ENCODE peak calls at places on chromosomes 3 and 15, in seven cellular contexts. K, O, R, Q, D, P and Y are unnamed samples.

GRCh38 chr15:51366911-51367310 is 25.5 kb downstream of the GLDN start:
- DNase-seq in R (no peak), D (no peak), Q (no peak), O (no peak), K (no peak), P (no peak), Y (no peak)

GRCh38 chr3:50299929-50300680 is 900 bp upstream of the HYAL3 start:
- DNase-seq in R (no peak), D (peak; percentile 48), O (no peak), Q (no peak), K (no peak), P (no peak), Y (no peak)

GRCh38 chr3:124322309-124322880 is 330.5 kb upstream of the ROPN1 start:
- DNase-seq in P (no peak), K (no peak), Q (no peak), R (no peak), D (no peak), O (no peak), Y (no peak)

GRCh38 chr3:59809750-59810444 is 760.1 kb upstream of the CFAP20DC start:
- DNase-seq in P (no peak), D (no peak), Q (no peak), K (no peak), O (no peak), R (peak; percentile 58), Y (peak; percentile 8)

GRCh38 chr3:12719541-12719940 is 39.5 kb downstream of the TMEM40 start:
- DNase-seq in R (no peak), O (no peak), D (no peak), Q (no peak), K (no peak), P (no peak), Y (no peak)

GRCh38 chr3:167835359-167835758 is 99.8 kb downstream of the SERPINI1 start:
- DNase-seq in K (no peak), R (no peak), Q (no peak), O (no peak), P (no peak), D (no peak), Y (no peak)

GRCh38 chr15:51260262-51260661 is 78.1 kb downstream of the CYP19A1 start:
- DNase-seq in D (no peak), K (no peak), Q (no peak), O (no peak), R (peak; percentile 61), P (no peak), Y (no peak)

GRCh38 chr3:52446631-52447511 is 2.0 kb upstream of the SEMA3G start:
- DNase-seq in D (peak; percentile 75), R (peak; percentile 88), K (peak; percentile 63), O (peak; percentile 52), Q (peak; percentile 75), P (peak; percentile 16), Y (peak; percentile 79)

GRCh38 chr3:75140904-75141615 is 523.1 kb upstream of the FRG2C start:
- DNase-seq in Q (no peak), D (no peak), O (no peak), P (no peak), K (no peak), R (no peak), Y (no peak)

GRCh38 chr3:13219902-13220296 is 146.7 kb upstream of the IQSEC1 start:
- DNase-seq in D (no peak), P (no peak), O (no peak), R (no peak), K (no peak), Q (no peak), Y (no peak)

GRCh38 chr3:115860766-115861165 is 237.5 kb downstream of the GAP43 start:
- DNase-seq in Q (no peak), D (no peak), O (no peak), P (no peak), R (no peak), K (no peak), Y (no peak)

GRCh38 chr3:115855911-115856310 is 232.6 kb downstream of the GAP43 start:
- DNase-seq in R (no peak), Q (no peak), O (no peak), K (no peak), P (no peak), D (no peak), Y (no peak)

GRCh38 chr3:115858995-115859807 is 235.9 kb downstream of the GAP43 start:
- DNase-seq in K (no peak), Q (peak; percentile 62), D (no peak), O (no peak), R (no peak), P (no peak), Y (no peak)

GRCh38 chr3:115861166-115861733 is 237.9 kb downstream of the GAP43 start:
- DNase-seq in Q (no peak), D (no peak), O (no peak), P (no peak), R (no peak), K (no peak), Y (no peak)

GRCh38 chr3:115857518-115858136 is 234.3 kb downstream of the GAP43 start:
- DNase-seq in P (no peak), D (no peak), Q (no peak), K (no peak), O (no peak), R (no peak), Y (no peak)
- TF ChIP-seq TAF1 in P (no peak), D (no peak), Q (no peak), K (no peak), O (no peak), R (no peak), Y (no peak)

DNA sequence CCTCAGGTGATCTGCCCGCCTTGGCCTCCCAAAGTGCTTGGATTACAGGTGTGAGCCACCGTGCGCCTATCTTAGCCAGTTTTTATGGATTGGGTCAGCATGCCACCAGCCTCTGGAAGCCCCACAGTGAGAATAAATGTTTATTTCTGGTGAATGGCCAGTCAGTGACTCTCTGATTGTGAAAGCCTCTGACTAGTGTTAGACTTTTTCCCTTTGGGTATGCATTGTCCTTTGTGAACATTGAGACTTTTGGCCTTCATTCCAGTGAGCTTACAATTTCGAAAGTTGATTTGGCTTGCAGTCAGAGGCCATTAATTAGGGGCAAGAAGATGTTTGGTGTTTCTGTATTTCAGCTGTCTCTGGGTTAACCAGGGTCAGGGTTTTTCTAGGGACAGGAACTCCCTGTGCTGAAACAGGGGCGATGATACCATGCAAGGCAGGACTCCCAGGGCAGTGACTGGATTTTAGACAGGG is 274.5 kb upstream of the C2CD4B start:
- DNase-seq in R (no peak), K (no peak), D (no peak), P (no peak), Q (no peak), O (peak; percentile 85), Y (no peak)
- TF ChIP-seq POLR2AphosphoS5 in R (no peak), K (no peak), D (no peak), P (no peak), Q (no peak), O (no peak), Y (no peak)

GRCh38 chr3:36362216-36362615 is 18.1 kb upstream of the STAC start:
- DNase-seq in Q (no peak), O (no peak), R (no peak), K (no peak), D (no peak), P (no peak), Y (no peak)

GRCh38 chr3:36364260-36364659 is 16.0 kb upstream of the STAC start:
- DNase-seq in O (no peak), D (no peak), R (no peak), Q (no peak), P (no peak), K (no peak), Y (no peak)

GRCh38 chr3:36366308-36366707 is 14.0 kb upstream of the STAC start:
- DNase-seq in Q (no peak), P (no peak), K (no peak), D (no peak), O (no peak), R (no peak), Y (no peak)

GRCh38 chr3:36365829-36366228 is 14.5 kb upstream of the STAC start:
- DNase-seq in P (no peak), D (no peak), O (no peak), Q (no peak), R (no peak), K (no peak), Y (no peak)

GRCh38 chr3:36362973-36363372 is 17.3 kb upstream of the STAC start:
- DNase-seq in K (no peak), D (no peak), Q (no peak), P (no peak), O (peak; percentile 70), R (no peak), Y (no peak)
- TF ChIP-seq TAF1 in K (no peak), D (no peak), Q (no peak), P (no peak), O (no peak), R (no peak), Y (no peak)

GRCh38 chr3:58161435-58162398 is 49.1 kb downstream of the DNASE1L3 start:
- DNase-seq in O (no peak), D (peak; percentile 94), R (no peak), K (no peak), Q (no peak), P (no peak), Y (no peak)

GRCh38 chr3:58164916-58165821 is 45.6 kb downstream of the DNASE1L3 start:
- DNase-seq in P (no peak), Q (no peak), R (no peak), O (peak; percentile 52), D (no peak), K (no peak), Y (no peak)

GRCh38 chr3:58167431-58168351 is 43.1 kb downstream of the DNASE1L3 start:
- DNase-seq in O (no peak), P (no peak), R (peak; percentile 79), Q (no peak), K (peak; percentile 82), D (peak; percentile 75), Y (peak; percentile 77)

GRCh38 chr3:58163234-58163633 is 47.5 kb downstream of the DNASE1L3 start:
- DNase-seq in K (no peak), Q (no peak), O (no peak), P (no peak), R (no peak), D (no peak), Y (no peak)

DNA sequence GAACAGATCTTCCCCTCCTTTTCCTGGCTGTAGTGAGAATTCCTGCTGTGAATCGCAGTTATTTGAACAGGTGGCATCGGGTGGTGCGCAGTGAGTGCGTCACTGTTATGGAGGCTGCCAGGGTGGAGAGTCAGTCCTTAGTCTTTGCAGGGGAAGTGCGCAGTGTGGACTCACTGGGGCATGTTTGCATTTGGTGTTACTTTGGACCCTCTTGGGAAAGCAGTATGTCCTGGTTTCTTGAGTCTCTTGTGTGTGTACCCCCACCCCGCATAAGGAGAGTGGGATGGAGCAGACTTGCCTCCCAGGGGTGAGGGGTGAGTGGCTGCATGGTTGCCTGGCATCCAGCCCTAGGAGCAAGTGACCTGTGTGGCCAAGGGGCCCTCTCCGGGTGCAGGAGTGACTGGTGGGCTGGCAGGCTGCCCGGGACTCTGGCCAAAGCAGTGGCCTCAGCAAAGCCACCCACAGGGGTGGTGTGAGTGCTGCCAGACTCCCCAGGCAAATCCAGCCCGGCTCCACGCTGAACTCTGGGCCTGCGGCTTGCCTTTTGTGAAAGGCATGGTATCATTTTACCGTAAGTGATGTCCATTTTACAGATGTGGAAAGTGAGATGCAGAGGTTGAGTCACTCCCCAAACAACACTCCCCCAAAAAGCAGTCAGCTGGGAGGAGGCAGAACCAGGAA is 46.4 kb downstream of the DNASE1L3 start:
- DNase-seq in Q (no peak), K (no peak), O (no peak), D (no peak), R (peak; percentile 89), P (no peak), Y (no peak)
- TF ChIP-seq POLR2AphosphoS5 in Q (no peak), K (no peak), O (no peak), D (no peak), R (no peak), P (no peak), Y (no peak)